ENCODE peak calls at places on chromosomes 4 and X, in ten cellular contexts. One of them, this sample, is unnamed.

GRCh38 chr4:94451051-94451404 is 714 bp upstream of the PDLIM5 start:
- DNase-seq in neural crest cell: no peak
- DNase-seq in neural progenitor cell: no peak
- DNase-seq in BJ: no peak
- DNase-seq in choroid plexus epithelial cell: no peak
- DNase-seq in Calu3: no peak
- DNase-seq in GM23338: no peak
- DNase-seq in adrenal gland: no peak
- DNase-seq in cardiac muscle cell: peak; percentile 37
- DNase-seq in CD4-positive, alpha-beta T cell: no peak
- DNase-seq in this sample: no peak

GRCh38 chrX:120761810-120762209 is 113.9 kb downstream of the CT47B1 start:
- DNase-seq in neural crest cell: no peak
- DNase-seq in neural progenitor cell: no peak
- DNase-seq in BJ: peak; percentile 93
- DNase-seq in choroid plexus epithelial cell: peak; percentile 54
- DNase-seq in Calu3: no peak
- DNase-seq in GM23338: no peak
- DNase-seq in adrenal gland: no peak
- DNase-seq in cardiac muscle cell: peak; percentile 71
- DNase-seq in CD4-positive, alpha-beta T cell: no peak
- DNase-seq in this sample: no peak

GRCh38 chr4:180751009-180751408 is 1492.2 kb upstream of the TENM3 start:
- DNase-seq in neural crest cell: no peak
- DNase-seq in neural progenitor cell: no peak
- DNase-seq in BJ: no peak
- DNase-seq in choroid plexus epithelial cell: peak; percentile 90
- DNase-seq in Calu3: no peak
- DNase-seq in GM23338: no peak
- DNase-seq in adrenal gland: peak; percentile 41
- DNase-seq in cardiac muscle cell: peak; percentile 1
- DNase-seq in CD4-positive, alpha-beta T cell: no peak
- DNase-seq in this sample: peak; percentile 40

GRCh38 chr4:188624370-188624769 is 485.1 kb downstream of the TRIML1 start:
- DNase-seq in neural crest cell: no peak
- DNase-seq in neural progenitor cell: no peak
- DNase-seq in BJ: no peak
- DNase-seq in choroid plexus epithelial cell: no peak
- DNase-seq in Calu3: no peak
- DNase-seq in GM23338: no peak
- DNase-seq in adrenal gland: no peak
- DNase-seq in cardiac muscle cell: no peak
- DNase-seq in CD4-positive, alpha-beta T cell: no peak
- DNase-seq in this sample: no peak

GRCh38 chrX:136318166-136318565 is 17.4 kb downstream of the ADGRG4 start:
- DNase-seq in neural crest cell: no peak
- DNase-seq in neural progenitor cell: no peak
- DNase-seq in BJ: no peak
- DNase-seq in choroid plexus epithelial cell: no peak
- DNase-seq in Calu3: no peak
- DNase-seq in GM23338: no peak
- DNase-seq in adrenal gland: no peak
- DNase-seq in cardiac muscle cell: peak; percentile 9
- DNase-seq in CD4-positive, alpha-beta T cell: no peak
- DNase-seq in this sample: no peak

GRCh38 chrX:47958943-47959342 is 44.8 kb downstream of the ZNF182 start:
- DNase-seq in neural crest cell: no peak
- DNase-seq in neural progenitor cell: no peak
- DNase-seq in BJ: no peak
- DNase-seq in choroid plexus epithelial cell: peak; percentile 44
- DNase-seq in Calu3: no peak
- DNase-seq in GM23338: peak; percentile 34
- DNase-seq in adrenal gland: no peak
- DNase-seq in cardiac muscle cell: peak; percentile 26
- DNase-seq in CD4-positive, alpha-beta T cell: peak; percentile 1
- DNase-seq in this sample: peak; percentile 9

GRCh38 chrX:149129767-149130166 is 375.3 kb downstream of the IDS start:
- DNase-seq in neural crest cell: no peak
- DNase-seq in neural progenitor cell: no peak
- DNase-seq in BJ: no peak
- DNase-seq in choroid plexus epithelial cell: peak; percentile 22
- DNase-seq in Calu3: no peak
- DNase-seq in GM23338: no peak
- DNase-seq in adrenal gland: no peak
- DNase-seq in cardiac muscle cell: no peak
- DNase-seq in CD4-positive, alpha-beta T cell: no peak
- DNase-seq in this sample: peak; percentile 39

GRCh38 chr4:185210102-185210981 is 944 bp downstream of the SNX25 start:
- DNase-seq in neural crest cell: peak; percentile 36
- DNase-seq in neural progenitor cell: peak; percentile 75
- DNase-seq in BJ: no peak
- DNase-seq in choroid plexus epithelial cell: peak; percentile 65
- DNase-seq in Calu3: peak; percentile 28
- DNase-seq in GM23338: peak; percentile 62
- DNase-seq in adrenal gland: peak; percentile 69
- DNase-seq in cardiac muscle cell: peak; percentile 63
- DNase-seq in CD4-positive, alpha-beta T cell: peak; percentile 39
- DNase-seq in this sample: peak; percentile 40

GRCh38 chr4:189143255-189143654 is 797.4 kb upstream of the FRG1 start:
- DNase-seq in neural crest cell: no peak
- DNase-seq in neural progenitor cell: no peak
- DNase-seq in BJ: no peak
- DNase-seq in choroid plexus epithelial cell: no peak
- DNase-seq in Calu3: peak; percentile 57
- DNase-seq in GM23338: no peak
- DNase-seq in adrenal gland: no peak
- DNase-seq in cardiac muscle cell: no peak
- DNase-seq in CD4-positive, alpha-beta T cell: no peak
- DNase-seq in this sample: peak; percentile 100

GRCh38 chr4:72319596-72319995 is 249.4 kb downstream of the ADAMTS3 start:
- DNase-seq in neural crest cell: no peak
- DNase-seq in neural progenitor cell: no peak
- DNase-seq in BJ: peak; percentile 63
- DNase-seq in choroid plexus epithelial cell: no peak
- DNase-seq in Calu3: no peak
- DNase-seq in GM23338: no peak
- DNase-seq in adrenal gland: no peak
- DNase-seq in cardiac muscle cell: peak; percentile 15
- DNase-seq in CD4-positive, alpha-beta T cell: no peak
- DNase-seq in this sample: peak; percentile 49

GRCh38 chrX:155148724-155149537 is 67.3 kb upstream of the VBP1 start:
- DNase-seq in neural crest cell: peak; percentile 12
- DNase-seq in neural progenitor cell: peak; percentile 45
- DNase-seq in BJ: no peak
- DNase-seq in choroid plexus epithelial cell: peak; percentile 39
- DNase-seq in Calu3: peak; percentile 38
- DNase-seq in GM23338: peak; percentile 65
- DNase-seq in adrenal gland: peak; percentile 26
- DNase-seq in cardiac muscle cell: peak; percentile 30
- DNase-seq in CD4-positive, alpha-beta T cell: no peak
- DNase-seq in this sample: peak; percentile 54

GRCh38 chr4:110163327-110164070 is 34.9 kb downstream of the ELOVL6 start:
- DNase-seq in neural crest cell: no peak
- DNase-seq in neural progenitor cell: no peak
- DNase-seq in BJ: peak; percentile 39
- DNase-seq in choroid plexus epithelial cell: peak; percentile 80
- DNase-seq in Calu3: no peak
- DNase-seq in GM23338: no peak
- DNase-seq in adrenal gland: peak; percentile 39
- DNase-seq in cardiac muscle cell: peak; percentile 67
- DNase-seq in CD4-positive, alpha-beta T cell: no peak
- DNase-seq in this sample: peak; percentile 33

GRCh38 chr4:38939150-38939549 is 71.5 kb downstream of the FAM114A1 start:
- DNase-seq in neural crest cell: no peak
- DNase-seq in neural progenitor cell: no peak
- DNase-seq in BJ: no peak
- DNase-seq in choroid plexus epithelial cell: no peak
- DNase-seq in Calu3: no peak
- DNase-seq in GM23338: no peak
- DNase-seq in adrenal gland: no peak
- DNase-seq in cardiac muscle cell: no peak
- DNase-seq in CD4-positive, alpha-beta T cell: no peak
- DNase-seq in this sample: no peak

GRCh38 chr4:179467890-179468289 is 2025.7 kb upstream of the AGA start:
- DNase-seq in neural crest cell: no peak
- DNase-seq in neural progenitor cell: no peak
- DNase-seq in BJ: no peak
- DNase-seq in choroid plexus epithelial cell: no peak
- DNase-seq in Calu3: no peak
- DNase-seq in GM23338: no peak
- DNase-seq in adrenal gland: no peak
- DNase-seq in cardiac muscle cell: no peak
- DNase-seq in CD4-positive, alpha-beta T cell: no peak
- DNase-seq in this sample: no peak

GRCh38 chrX:74133156-74133796 is 170.7 kb upstream of the ZCCHC13 start:
- DNase-seq in neural crest cell: peak; percentile 26
- DNase-seq in neural progenitor cell: peak; percentile 81
- DNase-seq in BJ: no peak
- DNase-seq in choroid plexus epithelial cell: peak; percentile 81
- DNase-seq in Calu3: peak; percentile 30
- DNase-seq in GM23338: peak; percentile 81
- DNase-seq in adrenal gland: no peak
- DNase-seq in cardiac muscle cell: peak; percentile 78
- DNase-seq in CD4-positive, alpha-beta T cell: no peak
- DNase-seq in this sample: peak; percentile 73

GRCh38 chr4:77012726-77013125 is 63.1 kb downstream of the CCNI start:
- DNase-seq in neural crest cell: no peak
- DNase-seq in neural progenitor cell: no peak
- DNase-seq in BJ: no peak
- DNase-seq in choroid plexus epithelial cell: no peak
- DNase-seq in Calu3: no peak
- DNase-seq in GM23338: no peak
- DNase-seq in adrenal gland: peak; percentile 27
- DNase-seq in cardiac muscle cell: peak; percentile 65
- DNase-seq in CD4-positive, alpha-beta T cell: no peak
- DNase-seq in this sample: no peak

GRCh38 chr4:185016946-185017797 is 1.1 kb upstream of the HELT start:
- DNase-seq in neural crest cell: no peak
- DNase-seq in neural progenitor cell: peak; percentile 77
- DNase-seq in BJ: no peak
- DNase-seq in choroid plexus epithelial cell: peak; percentile 30
- DNase-seq in Calu3: no peak
- DNase-seq in GM23338: peak; percentile 69
- DNase-seq in adrenal gland: no peak
- DNase-seq in cardiac muscle cell: peak; percentile 25
- DNase-seq in CD4-positive, alpha-beta T cell: no peak
- DNase-seq in this sample: no peak

GRCh38 chr4:150178161-150178560 is 99.9 kb downstream of the DCLK2 start:
- DNase-seq in neural crest cell: no peak
- DNase-seq in neural progenitor cell: no peak
- DNase-seq in BJ: no peak
- DNase-seq in choroid plexus epithelial cell: peak; percentile 17
- DNase-seq in Calu3: no peak
- DNase-seq in GM23338: no peak
- DNase-seq in adrenal gland: no peak
- DNase-seq in cardiac muscle cell: no peak
- DNase-seq in CD4-positive, alpha-beta T cell: no peak
- DNase-seq in this sample: no peak

DNA sequence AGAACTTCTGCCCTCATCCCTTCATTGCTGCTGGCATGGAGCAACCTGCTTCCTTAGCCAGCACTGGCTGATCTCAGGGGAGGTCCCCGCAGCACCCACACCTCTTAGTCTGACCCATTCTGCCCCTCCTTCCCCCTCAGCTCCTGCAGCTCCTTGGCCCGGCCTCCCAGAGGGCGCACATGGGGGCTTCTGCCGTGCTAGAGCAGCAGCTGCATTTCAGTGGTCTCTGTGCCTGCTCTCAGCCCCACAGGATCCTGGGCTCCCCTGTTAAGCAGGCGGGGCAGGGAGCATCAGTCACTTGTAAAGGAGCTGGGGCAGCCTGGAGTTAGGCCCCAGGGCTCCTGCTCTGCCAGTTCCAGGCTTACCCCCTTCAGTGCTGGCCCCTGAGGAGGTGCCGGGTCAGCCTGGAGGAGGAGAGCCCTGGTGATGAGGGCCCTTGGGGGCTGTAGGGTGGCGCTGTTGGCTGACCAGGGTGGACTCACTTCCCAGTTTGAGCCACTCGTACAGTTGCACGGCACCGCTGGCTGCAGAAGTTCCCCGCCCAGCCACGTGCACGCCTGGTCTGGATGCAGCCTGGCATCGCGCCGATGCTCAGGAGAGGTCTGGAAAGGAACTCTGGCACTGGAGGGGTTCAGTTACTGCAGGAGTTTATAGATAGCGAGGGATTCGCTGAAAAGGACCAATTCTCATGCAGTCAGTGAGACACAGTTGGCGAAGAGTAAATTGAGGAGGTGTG is 85.1 kb upstream of the PSAPL1 start:
- DNase-seq in neural crest cell: no peak
- DNase-seq in neural progenitor cell: peak; percentile 32
- DNase-seq in BJ: no peak
- DNase-seq in choroid plexus epithelial cell: no peak
- DNase-seq in Calu3: no peak
- DNase-seq in GM23338: no peak
- DNase-seq in adrenal gland: no peak
- DNase-seq in cardiac muscle cell: no peak
- DNase-seq in CD4-positive, alpha-beta T cell: no peak
- DNase-seq in this sample: no peak
- TF ChIP-seq CTCF in neural crest cell: no peak
- TF ChIP-seq CTCF in neural progenitor cell: no peak
- TF ChIP-seq CTCF in BJ: no peak
- TF ChIP-seq CTCF in choroid plexus epithelial cell: no peak
- TF ChIP-seq CTCF in Calu3: no peak
- TF ChIP-seq CTCF in GM23338: peak; percentile 34
- TF ChIP-seq CTCF in adrenal gland: no peak
- TF ChIP-seq CTCF in cardiac muscle cell: no peak
- TF ChIP-seq CTCF in CD4-positive, alpha-beta T cell: no peak
- TF ChIP-seq CTCF in this sample: no peak

GRCh38 chr4:140152015-140152703 is 1.8 kb downstream of the MAML3 start:
- DNase-seq in neural crest cell: peak; percentile 48
- DNase-seq in neural progenitor cell: peak; percentile 76
- DNase-seq in BJ: no peak
- DNase-seq in choroid plexus epithelial cell: no peak
- DNase-seq in Calu3: peak; percentile 81
- DNase-seq in GM23338: peak; percentile 79
- DNase-seq in adrenal gland: peak; percentile 71
- DNase-seq in cardiac muscle cell: no peak
- DNase-seq in CD4-positive, alpha-beta T cell: peak; percentile 80
- DNase-seq in this sample: no peak
- TF ChIP-seq CTCF in neural crest cell: peak; percentile 51
- TF ChIP-seq CTCF in neural progenitor cell: peak; percentile 36
- TF ChIP-seq CTCF in BJ: no peak
- TF ChIP-seq CTCF in choroid plexus epithelial cell: peak; percentile 30
- TF ChIP-seq CTCF in Calu3: no peak
- TF ChIP-seq CTCF in GM23338: no peak
- TF ChIP-seq CTCF in adrenal gland: peak; percentile 11
- TF ChIP-seq CTCF in cardiac muscle cell: peak; percentile 26
- TF ChIP-seq CTCF in CD4-positive, alpha-beta T cell: no peak
- TF ChIP-seq CTCF in this sample: peak; percentile 16

GRCh38 chr4:16516796-16517413 is 290.6 kb upstream of the TAPT1 start:
- DNase-seq in neural crest cell: no peak
- DNase-seq in neural progenitor cell: peak; percentile 27
- DNase-seq in BJ: no peak
- DNase-seq in choroid plexus epithelial cell: peak; percentile 94
- DNase-seq in Calu3: no peak
- DNase-seq in GM23338: peak; percentile 51
- DNase-seq in adrenal gland: peak; percentile 71
- DNase-seq in cardiac muscle cell: peak; percentile 85
- DNase-seq in CD4-positive, alpha-beta T cell: no peak
- DNase-seq in this sample: peak; percentile 72
- TF ChIP-seq CTCF in neural crest cell: peak; percentile 35
- TF ChIP-seq CTCF in neural progenitor cell: peak; percentile 33
- TF ChIP-seq CTCF in BJ: peak; percentile 67
- TF ChIP-seq CTCF in choroid plexus epithelial cell: peak; percentile 85
- TF ChIP-seq CTCF in Calu3: no peak
- TF ChIP-seq CTCF in GM23338: peak; percentile 55
- TF ChIP-seq CTCF in adrenal gland: peak; percentile 35
- TF ChIP-seq CTCF in cardiac muscle cell: peak; percentile 63
- TF ChIP-seq CTCF in CD4-positive, alpha-beta T cell: no peak
- TF ChIP-seq CTCF in this sample: peak; percentile 29

GRCh38 chrX:134246282-134246681 is 9.3 kb downstream of the CCDC160 start:
- DNase-seq in neural crest cell: no peak
- DNase-seq in neural progenitor cell: peak; percentile 49
- DNase-seq in BJ: no peak
- DNase-seq in choroid plexus epithelial cell: peak; percentile 30
- DNase-seq in Calu3: no peak
- DNase-seq in GM23338: peak; percentile 47
- DNase-seq in adrenal gland: peak; percentile 28
- DNase-seq in cardiac muscle cell: peak; percentile 2
- DNase-seq in CD4-positive, alpha-beta T cell: no peak
- DNase-seq in this sample: peak; percentile 9
- TF ChIP-seq CTCF in neural crest cell: no peak
- TF ChIP-seq CTCF in neural progenitor cell: peak; percentile 20
- TF ChIP-seq CTCF in BJ: no peak
- TF ChIP-seq CTCF in choroid plexus epithelial cell: no peak
- TF ChIP-seq CTCF in Calu3: no peak
- TF ChIP-seq CTCF in GM23338: peak; percentile 38
- TF ChIP-seq CTCF in adrenal gland: no peak
- TF ChIP-seq CTCF in cardiac muscle cell: no peak
- TF ChIP-seq CTCF in CD4-positive, alpha-beta T cell: no peak
- TF ChIP-seq CTCF in this sample: no peak

This sample was measured in MCF 10A.